ENCODE peak calls at places on chromosomes 11 and 22, in six cellular contexts. F is activated T-cell treated with anti-CD3 and anti-CD28 coated beads, Interleukin-2, amount 50 U/mL, for 1 hour; M is esophagus squamous epithelium; L is A172; X is LoVo; R is stimulated activated CD4-positive, alpha-beta T cell treated with anti-CD3 and anti-CD28 coated beads, TNF-alpha, amount 100 ng/mL, for 24 hours. Z is an unnamed sample.

GRCh38 chr22:31039393-31039792 is 41.7 kb upstream of the SMTN start:
- DNase-seq in F (no peak), M (no peak), L (no peak), X (no peak), R (no peak), Z (no peak)

GRCh38 chr11:109249597-109249996 is 172.4 kb upstream of the C11orf87 start:
- DNase-seq in F (no peak), M (no peak), L (peak), X (no peak), R (no peak), Z (no peak)

GRCh38 chr11:118007040-118007439 is 20.8 kb downstream of the IL10RA start:
- DNase-seq in F (no peak), M (no peak), L (no peak), X (no peak), R (no peak), Z (no peak)

GRCh38 chr11:13289081-13289480 is 11.5 kb downstream of the BMAL1 start:
- DNase-seq in F (no peak), M (no peak), L (peak), X (no peak), R (no peak), Z (peak)

GRCh38 chr11:119148855-119149370 is at the start of gene ABCG4:
- DNase-seq in F (peak), M (no peak), L (no peak), X (no peak), R (no peak), Z (no peak)

GRCh38 chr11:108008656-108009496 is at the start of gene CUL5:
- DNase-seq in F (peak), M (peak), L (peak), X (peak), R (peak), Z (peak)

GRCh38 chr11:111601636-111601978 is 642 bp upstream of the SIK2 start:
- DNase-seq in F (no peak), M (no peak), L (no peak), X (no peak), R (no peak), Z (no peak)

GRCh38 chr22:46931881-46932280 is 169.4 kb downstream of the TBC1D22A start:
- DNase-seq in F (no peak), M (no peak), L (peak), X (no peak), R (no peak), Z (peak)

GRCh38 chr11:34346551-34346950 is 11.3 kb downstream of the ABTB2 start:
- DNase-seq in F (no peak), M (no peak), L (peak), X (no peak), R (no peak), Z (peak)

GRCh38 chr11:130314749-130315285 is at the start of gene ZBTB44:
- DNase-seq in F (peak), M (peak), L (peak), X (peak), R (peak), Z (peak)

GRCh38 chr11:117064275-117064674 is 34.0 kb downstream of the SIK3 start:
- DNase-seq in F (no peak), M (no peak), L (peak), X (no peak), R (no peak), Z (peak)

GRCh38 chr11:121723261-121723741 is 270.5 kb upstream of the SORL1-AS1 start:
- DNase-seq in F (no peak), M (no peak), L (no peak), X (no peak), R (no peak), Z (no peak)

GRCh38 chr11:32713496-32713895 is 81.0 kb downstream of the CCDC73 start:
- DNase-seq in F (no peak), M (no peak), L (peak), X (no peak), R (no peak), Z (peak)

GRCh38 chr22:31439805-31440204 is 40.4 kb downstream of the DRG1 start:
- DNase-seq in F (no peak), M (no peak), L (no peak), X (no peak), R (no peak), Z (no peak)

GRCh38 chr22:28917747-28918543 is 34.6 kb downstream of the ZNRF3 start:
- DNase-seq in F (no peak), M (no peak), L (no peak), X (no peak), R (no peak), Z (peak)